ENCODE peak calls at places on chromosomes 6 and 20, in seven cellular contexts. One of them, this sample, is unnamed. For H3K27me3, the result is how much of the 10 kb centered on the place peaks cover.

GRCh38 chr6:168192195-168192900 is 113.3 kb upstream of the FRMD1 start:
- DNase-seq in IMR-90: no peak
- DNase-seq in HCT116: no peak
- DNase-seq in breast epithelium: peak
- DNase-seq in hepatocyte: no peak
- DNase-seq in mammary epithelial cell: no peak
- DNase-seq in tibial nerve: no peak
- DNase-seq in this sample: no peak

GRCh38 chr6:81934936-81935335 is 182.5 kb upstream of the TENT5A start:
- DNase-seq in breast epithelium: no peak
- DNase-seq in tibial nerve: no peak
- DNase-seq in HCT116: no peak
- DNase-seq in IMR-90: peak
- DNase-seq in mammary epithelial cell: no peak
- DNase-seq in hepatocyte: no peak
- DNase-seq in this sample: no peak

GRCh38 chr6:109453594-109454482 is 1.7 kb downstream of the MICAL1 start:
- DNase-seq in HCT116: no peak
- DNase-seq in tibial nerve: no peak
- DNase-seq in breast epithelium: no peak
- DNase-seq in mammary epithelial cell: no peak
- DNase-seq in IMR-90: no peak
- DNase-seq in hepatocyte: no peak
- DNase-seq in this sample: no peak

GRCh38 chr6:105594272-105594671 is 191.4 kb upstream of the PREP start:
- DNase-seq in breast epithelium: no peak
- DNase-seq in HCT116: no peak
- DNase-seq in mammary epithelial cell: no peak
- DNase-seq in hepatocyte: no peak
- DNase-seq in tibial nerve: no peak
- DNase-seq in IMR-90: no peak
- DNase-seq in this sample: no peak

GRCh38 chr6:53928641-53929339 is 134.0 kb downstream of the LRRC1 start:
- DNase-seq in IMR-90: peak
- DNase-seq in breast epithelium: no peak
- DNase-seq in hepatocyte: no peak
- DNase-seq in HCT116: peak
- DNase-seq in mammary epithelial cell: peak
- DNase-seq in tibial nerve: no peak
- DNase-seq in this sample: no peak

GRCh38 chr20:35768731-35769664 is 2.8 kb upstream of the PHF20 start:
- DNase-seq in IMR-90: peak
- DNase-seq in HCT116: peak
- DNase-seq in mammary epithelial cell: peak
- DNase-seq in hepatocyte: peak
- DNase-seq in breast epithelium: peak
- DNase-seq in tibial nerve: peak
- DNase-seq in this sample: peak

GRCh38 chr20:50356522-50356880 is 153.7 kb upstream of the PTPN1 start:
- DNase-seq in mammary epithelial cell: no peak
- DNase-seq in HCT116: no peak
- DNase-seq in breast epithelium: no peak
- DNase-seq in IMR-90: no peak
- DNase-seq in hepatocyte: no peak
- DNase-seq in tibial nerve: no peak
- DNase-seq in this sample: no peak

GRCh38 chr6:157611406-157611805 is 211.6 kb upstream of the SNX9 start:
- DNase-seq in HCT116: no peak
- DNase-seq in mammary epithelial cell: no peak
- DNase-seq in tibial nerve: no peak
- DNase-seq in hepatocyte: no peak
- DNase-seq in breast epithelium: no peak
- DNase-seq in IMR-90: no peak
- DNase-seq in this sample: no peak

GRCh38 chr20:49306903-49307336 is 29.1 kb upstream of the ZNFX1 start:
- DNase-seq in HCT116: no peak
- DNase-seq in mammary epithelial cell: no peak
- DNase-seq in hepatocyte: peak
- DNase-seq in IMR-90: no peak
- DNase-seq in tibial nerve: no peak
- DNase-seq in breast epithelium: peak
- DNase-seq in this sample: no peak

GRCh38 chr20:49825521-49826033 is 12.9 kb downstream of the SLC9A8 start:
- DNase-seq in hepatocyte: no peak
- DNase-seq in mammary epithelial cell: no peak
- DNase-seq in IMR-90: no peak
- DNase-seq in breast epithelium: no peak
- DNase-seq in HCT116: no peak
- DNase-seq in tibial nerve: no peak
- DNase-seq in this sample: no peak

GRCh38 chr6:142566628-142567396 is 265.0 kb downstream of the ADGRG6 start:
- DNase-seq in mammary epithelial cell: peak
- DNase-seq in HCT116: peak
- DNase-seq in hepatocyte: peak
- DNase-seq in tibial nerve: peak
- DNase-seq in breast epithelium: peak
- DNase-seq in IMR-90: peak
- DNase-seq in this sample: peak

GRCh38 chr6:70839286-70840266 is 117.3 kb downstream of the B3GAT2 start:
- DNase-seq in IMR-90: peak
- DNase-seq in hepatocyte: no peak
- DNase-seq in tibial nerve: no peak
- DNase-seq in breast epithelium: no peak
- DNase-seq in mammary epithelial cell: no peak
- DNase-seq in HCT116: no peak
- DNase-seq in this sample: no peak

GRCh38 chr20:48076247-48076646 is 291.0 kb upstream of the SULF2 start:
- DNase-seq in mammary epithelial cell: no peak
- DNase-seq in breast epithelium: no peak
- DNase-seq in IMR-90: no peak
- DNase-seq in HCT116: no peak
- DNase-seq in hepatocyte: no peak
- DNase-seq in tibial nerve: no peak
- DNase-seq in this sample: no peak

GRCh38 chr6:78749326-78749725 is 118.0 kb upstream of the IRAK1BP1 start:
- DNase-seq in tibial nerve: no peak
- DNase-seq in IMR-90: peak
- DNase-seq in breast epithelium: no peak
- DNase-seq in mammary epithelial cell: peak
- DNase-seq in hepatocyte: no peak
- DNase-seq in HCT116: no peak
- DNase-seq in this sample: no peak

GRCh38 chr20:44203161-44203560 is 7.4 kb downstream of the OSER1 start:
- DNase-seq in IMR-90: peak
- DNase-seq in HCT116: no peak
- DNase-seq in hepatocyte: no peak
- DNase-seq in mammary epithelial cell: no peak
- DNase-seq in tibial nerve: no peak
- DNase-seq in breast epithelium: no peak
- DNase-seq in this sample: no peak

GRCh38 chr6:119445666-119446622 is 96.4 kb upstream of the MAN1A1 start:
- DNase-seq in breast epithelium: no peak
- DNase-seq in mammary epithelial cell: peak
- DNase-seq in IMR-90: peak
- DNase-seq in hepatocyte: peak
- DNase-seq in tibial nerve: no peak
- DNase-seq in HCT116: no peak
- DNase-seq in this sample: no peak

GRCh38 chr6:11734861-11735652 is 43.5 kb downstream of the ADTRP start:
- DNase-seq in HCT116: no peak
- DNase-seq in tibial nerve: no peak
- DNase-seq in breast epithelium: no peak
- DNase-seq in IMR-90: no peak
- DNase-seq in mammary epithelial cell: no peak
- DNase-seq in hepatocyte: no peak
- DNase-seq in this sample: no peak

GRCh38 chr20:8388707-8389106 is 256.6 kb downstream of the PLCB1 start:
- DNase-seq in HCT116: no peak
- DNase-seq in breast epithelium: no peak
- DNase-seq in IMR-90: peak
- DNase-seq in mammary epithelial cell: no peak
- DNase-seq in hepatocyte: no peak
- DNase-seq in tibial nerve: no peak
- DNase-seq in this sample: no peak

GRCh38 chr6:160692369-160692959 is 9.6 kb upstream of the PLG start:
- DNase-seq in hepatocyte: peak
- DNase-seq in HCT116: no peak
- DNase-seq in breast epithelium: no peak
- DNase-seq in mammary epithelial cell: no peak
- DNase-seq in tibial nerve: no peak
- DNase-seq in IMR-90: no peak
- DNase-seq in this sample: no peak

GRCh38 chr6:46175446-46175845 is 4.7 kb upstream of the ENPP5 start:
- DNase-seq in tibial nerve: no peak
- DNase-seq in HCT116: no peak
- DNase-seq in mammary epithelial cell: no peak
- DNase-seq in hepatocyte: no peak
- DNase-seq in IMR-90: no peak
- DNase-seq in breast epithelium: no peak
- DNase-seq in this sample: no peak

GRCh38 chr6:98880486-98880885 is 46.1 kb downstream of the POU3F2 start:
- DNase-seq in breast epithelium: no peak
- DNase-seq in IMR-90: no peak
- DNase-seq in mammary epithelial cell: no peak
- DNase-seq in tibial nerve: no peak
- DNase-seq in hepatocyte: no peak
- DNase-seq in HCT116: no peak
- DNase-seq in this sample: no peak

GRCh38 chr6:148273962-148274752 is 68.5 kb upstream of the SASH1 start:
- DNase-seq in IMR-90: peak
- DNase-seq in tibial nerve: no peak
- DNase-seq in hepatocyte: no peak
- DNase-seq in breast epithelium: peak
- DNase-seq in HCT116: no peak
- DNase-seq in mammary epithelial cell: peak
- DNase-seq in this sample: no peak

GRCh38 chr20:63519765-63520593 is 586 bp upstream of the PPDPF start:
- DNase-seq in hepatocyte: peak
- DNase-seq in tibial nerve: no peak
- DNase-seq in HCT116: no peak
- DNase-seq in breast epithelium: peak
- DNase-seq in mammary epithelial cell: peak
- DNase-seq in IMR-90: peak
- DNase-seq in this sample: no peak

GRCh38 chr6:137705166-137706064 is 161.6 kb upstream of the TNFAIP3 start:
- DNase-seq in mammary epithelial cell: peak
- DNase-seq in breast epithelium: peak
- DNase-seq in hepatocyte: peak
- DNase-seq in tibial nerve: peak
- DNase-seq in HCT116: peak
- DNase-seq in IMR-90: peak
- DNase-seq in this sample: peak

GRCh38 chr6:7644394-7644793 is 54.4 kb downstream of the SNRNP48 start:
- DNase-seq in IMR-90: no peak
- DNase-seq in hepatocyte: no peak
- DNase-seq in breast epithelium: no peak
- DNase-seq in mammary epithelial cell: peak
- DNase-seq in HCT116: no peak
- DNase-seq in tibial nerve: no peak
- DNase-seq in this sample: no peak

GRCh38 chr20:60034231-60035110 is 76.2 kb downstream of the CDH26 start:
- DNase-seq in IMR-90: no peak
- DNase-seq in tibial nerve: no peak
- DNase-seq in mammary epithelial cell: no peak
- DNase-seq in breast epithelium: no peak
- DNase-seq in hepatocyte: no peak
- DNase-seq in HCT116: no peak
- DNase-seq in this sample: no peak
- H3K4me3 ChIP-seq in IMR-90: no peak
- H3K4me3 ChIP-seq in tibial nerve: no peak
- H3K4me3 ChIP-seq in mammary epithelial cell: no peak
- H3K4me3 ChIP-seq in breast epithelium: no peak
- H3K4me3 ChIP-seq in hepatocyte: no peak
- H3K4me3 ChIP-seq in HCT116: no peak
- H3K4me3 ChIP-seq in this sample: no peak

DNA sequence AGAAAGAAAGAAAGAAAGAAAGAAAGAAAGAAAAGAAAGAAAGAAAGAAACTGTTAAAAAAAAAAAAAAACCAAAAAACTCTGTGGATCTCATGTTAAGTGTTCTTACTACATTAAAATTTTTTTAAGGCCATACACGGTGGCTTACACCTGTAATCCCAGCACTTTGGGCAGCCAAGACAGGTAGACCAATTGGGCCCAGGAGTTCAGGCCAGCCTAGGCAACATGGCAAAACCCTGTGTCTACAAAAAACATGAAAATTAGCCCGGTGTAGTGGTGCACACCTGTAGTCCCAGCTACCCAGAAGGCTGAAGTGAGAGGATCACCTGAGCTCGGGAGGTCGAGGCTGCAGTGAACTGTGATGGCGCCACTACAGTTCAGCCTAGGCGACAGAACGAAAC is 4.6 kb upstream of the BPIFA1 start:
- DNase-seq in mammary epithelial cell: no peak
- DNase-seq in breast epithelium: no peak
- DNase-seq in HCT116: no peak
- DNase-seq in hepatocyte: no peak
- DNase-seq in tibial nerve: no peak
- DNase-seq in IMR-90: no peak
- DNase-seq in this sample: no peak
- H3K27me3 ChIP-seq in mammary epithelial cell: under half
- H3K27me3 ChIP-seq in breast epithelium: under half
- H3K27me3 ChIP-seq in HCT116: half or more
- H3K27me3 ChIP-seq in hepatocyte: half or more
- H3K27me3 ChIP-seq in tibial nerve: under half
- H3K27me3 ChIP-seq in IMR-90: under half
- H3K27me3 ChIP-seq in this sample: under half

GRCh38 chr6:111282564-111282963 is 195.3 kb downstream of the SLC16A10 start:
- DNase-seq in hepatocyte: no peak
- DNase-seq in mammary epithelial cell: no peak
- DNase-seq in HCT116: no peak
- DNase-seq in breast epithelium: no peak
- DNase-seq in IMR-90: no peak
- DNase-seq in tibial nerve: no peak
- DNase-seq in this sample: no peak
- TF ChIP-seq CTCF in hepatocyte: no peak
- TF ChIP-seq CTCF in mammary epithelial cell: no peak
- TF ChIP-seq CTCF in HCT116: no peak
- TF ChIP-seq CTCF in breast epithelium: no peak
- TF ChIP-seq CTCF in IMR-90: no peak
- TF ChIP-seq CTCF in tibial nerve: no peak
- TF ChIP-seq CTCF in this sample: no peak

GRCh38 chr6:27161946-27162603 is 85.4 kb upstream of the PRSS16 start:
- DNase-seq in breast epithelium: no peak
- DNase-seq in IMR-90: peak
- DNase-seq in hepatocyte: peak
- DNase-seq in tibial nerve: no peak
- DNase-seq in mammary epithelial cell: peak
- DNase-seq in HCT116: peak
- DNase-seq in this sample: peak

GRCh38 chr6:27159725-27160124 is 87.8 kb upstream of the PRSS16 start:
- DNase-seq in hepatocyte: no peak
- DNase-seq in tibial nerve: no peak
- DNase-seq in breast epithelium: no peak
- DNase-seq in HCT116: no peak
- DNase-seq in IMR-90: no peak
- DNase-seq in mammary epithelial cell: no peak
- DNase-seq in this sample: no peak

GRCh38 chr6:27163858-27164257 is 83.6 kb upstream of the PRSS16 start:
- DNase-seq in tibial nerve: no peak
- DNase-seq in breast epithelium: no peak
- DNase-seq in hepatocyte: no peak
- DNase-seq in HCT116: no peak
- DNase-seq in IMR-90: no peak
- DNase-seq in mammary epithelial cell: no peak
- DNase-seq in this sample: no peak

GRCh38 chr6:27161115-27161514 is 86.4 kb upstream of the PRSS16 start:
- DNase-seq in IMR-90: no peak
- DNase-seq in tibial nerve: no peak
- DNase-seq in breast epithelium: no peak
- DNase-seq in HCT116: no peak
- DNase-seq in mammary epithelial cell: no peak
- DNase-seq in hepatocyte: no peak
- DNase-seq in this sample: no peak

GRCh38 chr6:27161603-27161945 is 85.9 kb upstream of the PRSS16 start:
- DNase-seq in hepatocyte: no peak
- DNase-seq in HCT116: no peak
- DNase-seq in IMR-90: no peak
- DNase-seq in tibial nerve: no peak
- DNase-seq in mammary epithelial cell: no peak
- DNase-seq in breast epithelium: no peak
- DNase-seq in this sample: no peak
- H3K4me3 ChIP-seq in hepatocyte: no peak
- H3K4me3 ChIP-seq in HCT116: no peak
- H3K4me3 ChIP-seq in IMR-90: no peak
- H3K4me3 ChIP-seq in tibial nerve: no peak
- H3K4me3 ChIP-seq in mammary epithelial cell: no peak
- H3K4me3 ChIP-seq in breast epithelium: no peak
- H3K4me3 ChIP-seq in this sample: peak

This sample was measured in Panc1.